ENCODE peak calls at places on chromosomes 13 and 19, in six cellular contexts. One of them, this sample, is unnamed.

GRCh38 chr13:48156466-48156865 is 61.6 kb upstream of the MED4 start:
- DNase-seq in mesenchymal stem cell: no peak
- DNase-seq in IMR-90: no peak
- DNase-seq in mesendoderm: peak; percentile 37
- DNase-seq in H1: no peak
- DNase-seq in neuronal stem cell: no peak
- DNase-seq in this sample: peak; percentile 17

GRCh38 chr13:93355094-93355493 is 128.5 kb downstream of the GPC6 start:
- DNase-seq in IMR-90: no peak
- DNase-seq in neuronal stem cell: no peak
- DNase-seq in mesendoderm: no peak
- DNase-seq in mesenchymal stem cell: no peak
- DNase-seq in H1: no peak
- DNase-seq in this sample: no peak

GRCh38 chr13:113663934-113664333 is 3.1 kb upstream of the GRK1 start:
- DNase-seq in H1: no peak
- DNase-seq in mesendoderm: no peak
- DNase-seq in mesenchymal stem cell: no peak
- DNase-seq in neuronal stem cell: no peak
- DNase-seq in IMR-90: no peak
- DNase-seq in this sample: no peak

GRCh38 chr19:57709616-57710015 is 612 bp upstream of the ZNF154 start:
- DNase-seq in mesenchymal stem cell: no peak
- DNase-seq in H1: no peak
- DNase-seq in mesendoderm: peak; percentile 28
- DNase-seq in IMR-90: no peak
- DNase-seq in neuronal stem cell: no peak
- DNase-seq in this sample: no peak

GRCh38 chr13:67408823-67409222 is 178.7 kb upstream of the PCDH9 start:
- DNase-seq in neuronal stem cell: no peak
- DNase-seq in mesenchymal stem cell: peak; percentile 10
- DNase-seq in H1: no peak
- DNase-seq in IMR-90: no peak
- DNase-seq in mesendoderm: peak; percentile 72
- DNase-seq in this sample: no peak

GRCh38 chr13:85194482-85194881 is 604.7 kb downstream of the SLITRK6 start:
- DNase-seq in neuronal stem cell: no peak
- DNase-seq in IMR-90: no peak
- DNase-seq in H1: no peak
- DNase-seq in mesenchymal stem cell: no peak
- DNase-seq in mesendoderm: no peak
- DNase-seq in this sample: no peak

GRCh38 chr13:94389544-94390351 is 89.7 kb downstream of the DCT start:
- DNase-seq in mesenchymal stem cell: peak; percentile 22
- DNase-seq in H1: no peak
- DNase-seq in mesendoderm: no peak
- DNase-seq in neuronal stem cell: no peak
- DNase-seq in IMR-90: no peak
- DNase-seq in this sample: no peak

GRCh38 chr13:73074101-73074500 is 15.3 kb downstream of the KLF5 start:
- DNase-seq in H1: no peak
- DNase-seq in mesenchymal stem cell: no peak
- DNase-seq in IMR-90: peak; percentile 16
- DNase-seq in mesendoderm: no peak
- DNase-seq in neuronal stem cell: no peak
- DNase-seq in this sample: no peak

GRCh38 chr13:102856603-102857002 is 10.8 kb downstream of the ERCC5 start:
- DNase-seq in IMR-90: no peak
- DNase-seq in mesendoderm: no peak
- DNase-seq in neuronal stem cell: no peak
- DNase-seq in mesenchymal stem cell: no peak
- DNase-seq in H1: no peak
- DNase-seq in this sample: no peak

GRCh38 chr13:110396913-110397379 is 89.9 kb downstream of the COL4A2 start:
- DNase-seq in H1: no peak
- DNase-seq in neuronal stem cell: no peak
- DNase-seq in mesenchymal stem cell: peak; percentile 100
- DNase-seq in IMR-90: peak; percentile 100
- DNase-seq in mesendoderm: no peak
- DNase-seq in this sample: peak; percentile 72

GRCh38 chr19:16067205-16067938 is 8.9 kb upstream of the TPM4 start:
- DNase-seq in IMR-90: peak; percentile 87
- DNase-seq in H1: no peak
- DNase-seq in mesendoderm: no peak
- DNase-seq in neuronal stem cell: no peak
- DNase-seq in mesenchymal stem cell: no peak
- DNase-seq in this sample: no peak

GRCh38 chr13:51058461-51059167 is 52.5 kb downstream of the C13orf42 start:
- DNase-seq in IMR-90: no peak
- DNase-seq in neuronal stem cell: peak; percentile 51
- DNase-seq in H1: no peak
- DNase-seq in mesenchymal stem cell: no peak
- DNase-seq in mesendoderm: peak; percentile 55
- DNase-seq in this sample: no peak

GRCh38 chr13:73223372-73223781 is 164.6 kb downstream of the KLF5 start:
- DNase-seq in mesendoderm: no peak
- DNase-seq in H1: no peak
- DNase-seq in mesenchymal stem cell: no peak
- DNase-seq in IMR-90: no peak
- DNase-seq in neuronal stem cell: no peak
- DNase-seq in this sample: no peak

GRCh38 chr19:5319516-5319915 is 21.1 kb downstream of the PTPRS start:
- DNase-seq in IMR-90: no peak
- DNase-seq in neuronal stem cell: no peak
- DNase-seq in mesendoderm: no peak
- DNase-seq in mesenchymal stem cell: no peak
- DNase-seq in H1: no peak
- DNase-seq in this sample: no peak

GRCh38 chr13:76868451-76868850 is 17.8 kb downstream of the KCTD12 start:
- DNase-seq in IMR-90: no peak
- DNase-seq in mesendoderm: no peak
- DNase-seq in mesenchymal stem cell: no peak
- DNase-seq in H1: no peak
- DNase-seq in neuronal stem cell: no peak
- DNase-seq in this sample: no peak

GRCh38 chr13:113166681-113167080 is 8.2 kb downstream of the PROZ start:
- DNase-seq in H1: no peak
- DNase-seq in mesenchymal stem cell: no peak
- DNase-seq in neuronal stem cell: no peak
- DNase-seq in IMR-90: no peak
- DNase-seq in mesendoderm: no peak
- DNase-seq in this sample: no peak

GRCh38 chr13:41627425-41627824 is 170.1 kb downstream of the RGCC start:
- DNase-seq in mesenchymal stem cell: no peak
- DNase-seq in H1: no peak
- DNase-seq in IMR-90: no peak
- DNase-seq in mesendoderm: no peak
- DNase-seq in neuronal stem cell: no peak
- DNase-seq in this sample: no peak

GRCh38 chr13:29817604-29818378 is 32.6 kb downstream of the UBL3 start:
- DNase-seq in IMR-90: peak; percentile 23
- DNase-seq in mesendoderm: no peak
- DNase-seq in mesenchymal stem cell: peak; percentile 23
- DNase-seq in H1: no peak
- DNase-seq in neuronal stem cell: no peak
- DNase-seq in this sample: no peak

GRCh38 chr19:10288662-10289166 is 1.0 kb upstream of the ICAM5 start:
- DNase-seq in mesenchymal stem cell: peak; percentile 50
- DNase-seq in neuronal stem cell: no peak
- DNase-seq in mesendoderm: peak; percentile 67
- DNase-seq in IMR-90: peak; percentile 40
- DNase-seq in H1: no peak
- DNase-seq in this sample: no peak

DNA sequence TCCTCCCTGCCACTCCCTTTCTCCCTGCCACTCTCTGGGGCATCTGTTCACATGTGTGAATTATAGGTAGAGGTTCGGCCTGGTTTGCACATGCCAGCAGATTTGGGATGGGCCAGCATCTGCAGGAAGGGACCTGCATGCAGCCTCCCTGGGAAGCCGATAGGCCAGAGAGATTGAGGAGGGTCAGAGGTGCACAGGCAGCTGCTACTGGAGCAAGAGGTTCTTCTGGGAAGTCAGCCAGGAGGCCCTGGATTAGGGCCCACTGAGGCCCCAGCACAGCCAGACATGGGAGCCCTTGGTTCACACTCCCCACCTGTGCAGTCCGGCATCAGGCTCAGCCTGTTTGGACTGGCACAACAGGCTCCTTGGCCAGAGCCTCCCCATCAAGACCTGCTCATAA is 12.1 kb downstream of the TUBA3C start:
- DNase-seq in H1: no peak
- DNase-seq in IMR-90: no peak
- DNase-seq in neuronal stem cell: no peak
- DNase-seq in mesendoderm: no peak
- DNase-seq in mesenchymal stem cell: no peak
- DNase-seq in this sample: no peak
- H4K8ac ChIP-seq in H1: no peak overlapping the region
- H4K8ac ChIP-seq in IMR-90: no peak overlapping the region
- H4K8ac ChIP-seq in neuronal stem cell: no peak overlapping the region
- H4K8ac ChIP-seq in mesendoderm: no peak overlapping the region
- H4K8ac ChIP-seq in mesenchymal stem cell: no peak overlapping the region
- H4K8ac ChIP-seq in this sample: no peak overlapping the region

GRCh38 chr19:28388988-28389387 is 824.0 kb downstream of the UQCRFS1 start:
- DNase-seq in IMR-90: no peak
- DNase-seq in mesendoderm: no peak
- DNase-seq in neuronal stem cell: no peak
- DNase-seq in H1: no peak
- DNase-seq in mesenchymal stem cell: no peak
- DNase-seq in this sample: no peak
- H3K4me1 ChIP-seq in IMR-90: no peaks in the 10 kb centered on the region
- H3K4me1 ChIP-seq in mesendoderm: peaks cover 2% of the 10 kb centered on the region
- H3K4me1 ChIP-seq in neuronal stem cell: peaks cover 4% of the 10 kb centered on the region
- H3K4me1 ChIP-seq in H1: peaks cover 4% of the 10 kb centered on the region
- H3K4me1 ChIP-seq in mesenchymal stem cell: peaks cover 5% of the 10 kb centered on the region
- H3K4me1 ChIP-seq in this sample: no peaks in the 10 kb centered on the region

DNA sequence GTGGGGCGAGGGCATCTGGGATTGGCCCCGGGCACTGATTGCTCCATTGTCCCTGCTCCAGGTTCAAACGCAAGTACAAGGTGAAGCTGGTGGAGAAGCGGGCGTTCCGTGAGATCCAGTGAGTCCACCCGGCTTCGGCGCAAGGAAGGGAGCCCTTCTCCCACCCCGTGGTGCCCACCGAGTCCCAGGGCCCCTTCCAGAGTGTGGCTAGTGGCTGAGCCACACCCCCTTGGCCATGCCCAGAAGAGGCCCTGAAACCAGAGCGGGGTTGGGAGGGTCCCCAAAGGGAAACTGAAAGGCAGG is 11.2 kb downstream of the NOP53 start:
- DNase-seq in IMR-90: no peak
- DNase-seq in neuronal stem cell: no peak
- DNase-seq in mesendoderm: no peak
- DNase-seq in H1: no peak
- DNase-seq in mesenchymal stem cell: no peak
- DNase-seq in this sample: no peak
- H3K36me3 ChIP-seq in IMR-90: peaks cover 67% of the 10 kb centered on the region
- H3K36me3 ChIP-seq in neuronal stem cell: peaks cover 74% of the 10 kb centered on the region
- H3K36me3 ChIP-seq in mesendoderm: peaks cover 28% of the 10 kb centered on the region
- H3K36me3 ChIP-seq in H1: peaks cover 73% of the 10 kb centered on the region
- H3K36me3 ChIP-seq in mesenchymal stem cell: peaks cover 83% of the 10 kb centered on the region
- H3K36me3 ChIP-seq in this sample: peaks cover 72% of the 10 kb centered on the region

GRCh38 chr19:47151627-47152026 is 21.0 kb downstream of the SAE1 start:
- DNase-seq in H1: no peak
- DNase-seq in neuronal stem cell: no peak
- DNase-seq in mesendoderm: no peak
- DNase-seq in IMR-90: no peak
- DNase-seq in mesenchymal stem cell: no peak
- DNase-seq in this sample: no peak
- H4K8ac ChIP-seq in H1: no peak overlapping the region
- H4K8ac ChIP-seq in neuronal stem cell: no peak overlapping the region
- H4K8ac ChIP-seq in mesendoderm: no peak overlapping the region
- H4K8ac ChIP-seq in IMR-90: no peak overlapping the region
- H4K8ac ChIP-seq in mesenchymal stem cell: no peak overlapping the region
- H4K8ac ChIP-seq in this sample: no peak overlapping the region

GRCh38 chr19:41356984-41357739 is 3.4 kb upstream of the TGFB1 start:
- DNase-seq in H1: no peak
- DNase-seq in mesendoderm: no peak
- DNase-seq in neuronal stem cell: no peak
- DNase-seq in mesenchymal stem cell: no peak
- DNase-seq in IMR-90: no peak
- DNase-seq in this sample: no peak
- H3K4me1 ChIP-seq in H1: peaks cover 7% of the 10 kb centered on the region
- H3K4me1 ChIP-seq in mesendoderm: no peaks in the 10 kb centered on the region
- H3K4me1 ChIP-seq in neuronal stem cell: peaks cover 9% of the 10 kb centered on the region
- H3K4me1 ChIP-seq in mesenchymal stem cell: peaks cover 3% of the 10 kb centered on the region
- H3K4me1 ChIP-seq in IMR-90: no peaks in the 10 kb centered on the region
- H3K4me1 ChIP-seq in this sample: no peaks in the 10 kb centered on the region

GRCh38 chr19:40666803-40667438 is 23.5 kb downstream of the NUMBL start:
- DNase-seq in mesendoderm: no peak
- DNase-seq in neuronal stem cell: no peak
- DNase-seq in mesenchymal stem cell: no peak
- DNase-seq in H1: no peak
- DNase-seq in IMR-90: no peak
- DNase-seq in this sample: no peak

GRCh38 chr19:40668991-40669614 is 21.3 kb downstream of the NUMBL start:
- DNase-seq in mesendoderm: no peak
- DNase-seq in H1: no peak
- DNase-seq in mesenchymal stem cell: no peak
- DNase-seq in neuronal stem cell: no peak
- DNase-seq in IMR-90: no peak
- DNase-seq in this sample: no peak

GRCh38 chr19:40671404-40671803 is 19.0 kb downstream of the NUMBL start:
- DNase-seq in IMR-90: no peak
- DNase-seq in mesenchymal stem cell: no peak
- DNase-seq in neuronal stem cell: no peak
- DNase-seq in mesendoderm: no peak
- DNase-seq in H1: no peak
- DNase-seq in this sample: peak; percentile 95

GRCh38 chr19:40663712-40664692 is 26.4 kb downstream of the NUMBL start:
- DNase-seq in IMR-90: peak; percentile 50
- DNase-seq in neuronal stem cell: no peak
- DNase-seq in mesenchymal stem cell: peak; percentile 63
- DNase-seq in mesendoderm: peak; percentile 45
- DNase-seq in H1: no peak
- DNase-seq in this sample: no peak

GRCh38 chr19:40667602-40668001 is 22.8 kb downstream of the NUMBL start:
- DNase-seq in H1: no peak
- DNase-seq in mesendoderm: no peak
- DNase-seq in neuronal stem cell: no peak
- DNase-seq in IMR-90: no peak
- DNase-seq in mesenchymal stem cell: no peak
- DNase-seq in this sample: no peak
- H3K36me3 ChIP-seq in H1: peaks cover 39% of the 10 kb centered on the region
- H3K36me3 ChIP-seq in mesendoderm: peaks cover 19% of the 10 kb centered on the region
- H3K36me3 ChIP-seq in neuronal stem cell: peaks cover 56% of the 10 kb centered on the region
- H3K36me3 ChIP-seq in IMR-90: peaks cover 54% of the 10 kb centered on the region
- H3K36me3 ChIP-seq in mesenchymal stem cell: peaks cover 57% of the 10 kb centered on the region
- H3K36me3 ChIP-seq in this sample: peaks cover 52% of the 10 kb centered on the region

GRCh38 chr19:40251244-40251643 is 24.8 kb upstream of the CCNP start:
- DNase-seq in H1: no peak
- DNase-seq in neuronal stem cell: no peak
- DNase-seq in IMR-90: no peak
- DNase-seq in mesenchymal stem cell: no peak
- DNase-seq in mesendoderm: no peak
- DNase-seq in this sample: no peak
- H4K8ac ChIP-seq in H1: no peak overlapping the region
- H4K8ac ChIP-seq in neuronal stem cell: no peak overlapping the region
- H4K8ac ChIP-seq in IMR-90: no peak overlapping the region
- H4K8ac ChIP-seq in mesenchymal stem cell: no peak overlapping the region
- H4K8ac ChIP-seq in mesendoderm: no peak overlapping the region
- H4K8ac ChIP-seq in this sample: no peak overlapping the region